ENCODE peak calls at places on chromosomes 2 and 18, in ten cellular contexts. B, K, P, S, G, C, M, V, F and U are unnamed samples.

GRCh38 chr2:105765415-105766299 is 20.9 kb downstream of the NCK2 start:
- DNase-seq in K (peak), G (no peak), M (no peak), B (no peak), F (no peak), C (no peak), V (no peak), P (no peak), S (no peak), U (no peak)

GRCh38 chr2:205484717-205485116 is 197.6 kb upstream of the NRP2 start:
- DNase-seq in G (no peak), K (no peak), P (no peak), S (no peak), M (no peak), F (no peak), V (no peak), C (no peak), B (no peak), U (no peak)

GRCh38 chr18:57329856-57330255 is 22.5 kb upstream of the ST8SIA3 start:
- DNase-seq in B (no peak), G (no peak), K (peak), M (no peak), P (no peak), C (no peak), V (no peak), S (no peak), F (no peak), U (no peak)

GRCh38 chr2:61327173-61327572 is 143.7 kb downstream of the USP34 start:
- DNase-seq in S (no peak), K (no peak), C (no peak), M (no peak), V (no peak), G (no peak), B (no peak), F (no peak), P (no peak), U (no peak)

GRCh38 chr2:168468354-168468753 is 12.3 kb downstream of the CERS6 start:
- DNase-seq in P (no peak), C (no peak), M (no peak), G (no peak), S (no peak), F (no peak), K (no peak), B (no peak), V (no peak), U (no peak)

GRCh38 chr2:160491922-160492371 is 1.7 kb downstream of the RBMS1 start:
- DNase-seq in F (no peak), M (peak), S (peak), C (no peak), B (peak), V (no peak), P (no peak), K (peak), G (no peak), U (peak)

GRCh38 chr18:74929110-74929509 is 279.8 kb downstream of the PTGR3 start:
- DNase-seq in C (peak), M (no peak), P (no peak), G (no peak), S (no peak), V (no peak), B (no peak), K (no peak), F (no peak), U (no peak)

GRCh38 chr2:6224267-6224666 is 532.1 kb downstream of the SOX11 start:
- DNase-seq in C (no peak), B (no peak), K (no peak), M (no peak), G (no peak), S (no peak), F (no peak), P (no peak), V (peak), U (no peak)

GRCh38 chr18:49849331-49850217 is 36.2 kb upstream of the ACAA2 start:
- DNase-seq in C (peak), M (peak), S (peak), B (peak), G (no peak), P (peak), V (no peak), F (no peak), K (peak), U (peak)

GRCh38 chr18:35024965-35025364 is 16.2 kb upstream of the MAPRE2 start:
- DNase-seq in S (peak), V (no peak), C (peak), K (peak), P (no peak), F (no peak), M (peak), B (no peak), G (peak), U (peak)

GRCh38 chr2:168231609-168232241 is 15.7 kb downstream of the STK39 start:
- DNase-seq in S (no peak), M (no peak), G (no peak), V (no peak), F (no peak), K (no peak), P (no peak), C (no peak), B (no peak), U (no peak)

GRCh38 chr2:221282386-221282785 is 289.7 kb downstream of the EPHA4 start:
- DNase-seq in M (no peak), P (no peak), B (no peak), C (peak), F (no peak), G (no peak), S (no peak), V (no peak), K (no peak), U (no peak)

GRCh38 chr2:69163109-69163508 is 150.1 kb downstream of the ANTXR1 start:
- DNase-seq in G (peak), K (peak), B (peak), F (no peak), C (peak), S (peak), P (no peak), M (peak), V (peak), U (peak)

GRCh38 chr2:236633764-236634163 is 64.1 kb downstream of the ACKR3 start:
- DNase-seq in F (no peak), M (no peak), V (no peak), K (no peak), P (peak), C (no peak), G (peak), B (no peak), S (no peak), U (no peak)

GRCh38 chr2:218306184-218306920 is 14.0 kb upstream of the TMBIM1 start:
- DNase-seq in K (no peak), G (no peak), C (no peak), B (no peak), F (no peak), V (no peak), M (no peak), P (no peak), S (no peak), U (no peak)

GRCh38 chr2:174280596-174280995 is 32.3 kb upstream of the OLA1 start:
- DNase-seq in S (no peak), P (no peak), B (no peak), G (no peak), F (no peak), K (no peak), C (no peak), V (no peak), M (no peak), U (no peak)

GRCh38 chr2:64753384-64753783 is 99.7 kb upstream of the SERTAD2 start:
- DNase-seq in M (no peak), K (peak), P (no peak), S (no peak), F (no peak), V (no peak), G (no peak), B (no peak), C (no peak), U (no peak)

GRCh38 chr2:168518555-168519066 is 62.5 kb downstream of the CERS6 start:
- DNase-seq in S (no peak), F (no peak), B (peak), P (no peak), C (no peak), V (no peak), G (no peak), K (peak), M (peak), U (peak)

GRCh38 chr2:109513749-109514588 is 99.8 kb downstream of the SEPTIN10 start:
- DNase-seq in M (peak), F (no peak), S (peak), C (peak), G (peak), B (peak), K (peak), V (peak), P (no peak), U (no peak)

GRCh38 chr2:20514596-20515269 is 67.9 kb downstream of the RHOB start:
- DNase-seq in S (peak), G (peak), F (no peak), P (no peak), C (no peak), V (no peak), K (peak), M (peak), B (peak), U (peak)

GRCh38 chr18:12777543-12777942 is 74.7 kb downstream of the PSMG2 start:
- DNase-seq in F (no peak), M (no peak), K (no peak), B (no peak), S (no peak), C (no peak), G (no peak), P (peak), V (no peak), U (no peak)

GRCh38 chr2:101741775-101742520 is 44.4 kb downstream of the MAP4K4 start:
- DNase-seq in B (no peak), M (no peak), S (no peak), K (peak), V (no peak), G (no peak), F (no peak), P (no peak), C (no peak), U (no peak)

GRCh38 chr2:16226942-16227664 is 286.8 kb downstream of the MYCN start:
- DNase-seq in G (no peak), F (no peak), S (no peak), B (no peak), K (no peak), M (no peak), P (peak), V (no peak), C (peak), U (no peak)

GRCh38 chr2:106332054-106332453 is 136.2 kb downstream of the RGPD3 start:
- DNase-seq in K (no peak), F (no peak), C (no peak), V (no peak), G (no peak), B (no peak), S (no peak), M (no peak), P (no peak), U (no peak)

GRCh38 chr2:86069091-86069685 is 36.5 kb downstream of the POLR1A start:
- DNase-seq in V (no peak), B (no peak), M (no peak), F (no peak), G (no peak), K (no peak), C (no peak), P (no peak), S (no peak), U (no peak)

GRCh38 chr18:74064510-74064909 is 83.1 kb downstream of the FBXO15 start:
- DNase-seq in V (no peak), K (no peak), P (no peak), S (no peak), M (no peak), F (no peak), B (no peak), G (no peak), C (no peak), U (no peak)

GRCh38 chr2:74756356-74756890 is 77.5 kb upstream of the HK2 start:
- DNase-seq in P (no peak), B (no peak), K (no peak), V (no peak), M (no peak), S (no peak), C (no peak), F (no peak), G (no peak), U (no peak)

DNA sequence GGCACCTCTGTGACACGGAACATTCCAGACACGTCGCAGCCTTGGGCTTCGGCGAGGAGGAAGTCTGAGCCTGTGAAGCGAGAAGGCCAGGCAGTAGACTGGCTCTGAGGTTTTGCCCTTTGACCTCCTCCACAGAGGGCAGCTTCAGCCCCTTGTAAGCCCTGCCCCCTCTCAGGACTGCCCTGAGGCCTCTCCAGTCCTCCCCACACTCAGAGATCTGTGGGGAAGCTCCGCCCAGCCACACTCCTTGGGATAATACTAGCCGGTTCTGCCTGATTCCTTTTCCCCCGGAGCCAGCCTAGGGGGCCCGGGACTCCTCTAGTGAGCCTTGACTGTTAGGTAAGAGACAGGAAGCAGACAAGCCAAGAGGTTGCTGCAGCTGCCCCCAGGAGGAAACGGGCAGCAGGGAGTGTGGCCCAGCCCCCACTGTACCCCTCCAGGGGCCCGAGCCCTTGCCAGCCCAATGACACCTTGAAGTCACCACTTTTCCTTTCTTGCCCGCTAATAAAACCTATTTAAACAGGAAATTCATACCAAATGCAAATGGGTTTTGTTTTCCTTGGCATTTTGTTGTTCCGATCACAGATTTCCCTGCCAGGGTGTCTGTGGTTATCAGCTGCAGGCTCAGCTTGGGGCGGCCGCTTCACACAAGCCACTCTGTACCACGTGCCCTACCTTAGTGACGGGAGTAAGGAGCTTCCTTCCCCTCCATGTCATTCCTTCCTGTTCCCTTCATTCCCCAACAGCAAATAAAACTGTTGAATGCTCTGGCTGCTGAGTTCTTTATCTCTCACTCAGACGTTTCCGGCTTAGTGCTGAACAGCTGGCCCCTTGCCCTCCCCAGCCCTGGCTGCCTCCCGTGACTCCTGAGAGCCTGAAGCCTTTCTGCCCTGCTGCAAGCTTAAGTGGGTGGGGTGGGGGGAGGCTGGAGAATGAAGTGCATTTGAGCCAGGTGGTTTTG is 124.7 kb downstream of the CABLES1 start:
- DNase-seq in P (peak), V (peak), K (peak), S (peak), M (peak), C (peak), B (no peak), G (peak), F (no peak), U (no peak)
- H3K4me3 ChIP-seq in P (peak), V (no peak), K (peak), S (no peak), M (peak), C (no peak), B (no peak), G (peak), F (peak), U (peak)

GRCh38 chr2:63124850-63125249 is 74.2 kb downstream of the OTX1 start:
- DNase-seq in M (no peak), B (no peak), P (no peak), S (no peak), G (no peak), C (no peak), K (peak), V (peak), F (no peak), U (no peak)

GRCh38 chr2:63122921-63123320 is 72.3 kb downstream of the OTX1 start:
- DNase-seq in M (no peak), V (no peak), K (peak), F (no peak), B (no peak), S (no peak), C (no peak), G (no peak), P (no peak), U (no peak)

GRCh38 chr2:63124209-63124608 is 73.6 kb downstream of the OTX1 start:
- DNase-seq in P (no peak), G (no peak), V (peak), F (no peak), K (peak), S (no peak), C (no peak), M (no peak), B (no peak), U (no peak)

GRCh38 chr2:63121055-63121834 is 70.6 kb downstream of the OTX1 start:
- DNase-seq in C (no peak), S (no peak), B (no peak), P (no peak), K (no peak), M (no peak), V (no peak), G (no peak), F (no peak), U (no peak)
- TF ChIP-seq CTCF in C (no peak), S (no peak), B (no peak), P (no peak), K (no peak), M (peak), V (no peak), G (no peak), F (no peak), U (no peak)

GRCh38 chr2:1790996-1791395 is 46.7 kb upstream of the PXDN start:
- DNase-seq in F (no peak), P (no peak), M (no peak), K (no peak), G (no peak), C (no peak), S (no peak), V (no peak), B (no peak), U (no peak)
- H3K4me3 ChIP-seq in F (no peak), P (no peak), M (no peak), K (no peak), G (no peak), C (no peak), S (no peak), V (no peak), B (no peak), U (no peak)

GRCh38 chr18:69943021-69943420 is 4.7 kb downstream of the CD226 start:
- DNase-seq in V (no peak), F (no peak), M (peak), G (no peak), C (no peak), K (no peak), P (no peak), B (no peak), S (no peak), U (no peak)
- TF ChIP-seq CTCF in V (peak), F (no peak), M (peak), G (no peak), C (no peak), K (no peak), P (no peak), B (no peak), S (no peak), U (peak)

GRCh38 chr2:115163572-115163971 is 721.1 kb downstream of the DPP10 start:
- DNase-seq in K (no peak), G (no peak), B (no peak), M (no peak), P (no peak), S (no peak), C (no peak), F (no peak), V (no peak), U (no peak)

GRCh38 chr2:115162454-115163293 is 720.2 kb downstream of the DPP10 start:
- DNase-seq in K (no peak), V (no peak), S (no peak), C (no peak), M (no peak), F (no peak), B (no peak), P (peak), G (no peak), U (no peak)

GRCh38 chr2:115165529-115166109 is 723.2 kb downstream of the DPP10 start:
- DNase-seq in M (peak), F (no peak), C (peak), S (no peak), G (no peak), K (peak), V (no peak), B (peak), P (no peak), U (no peak)

GRCh38 chr2:115161531-115162453 is 719.4 kb downstream of the DPP10 start:
- DNase-seq in P (peak), B (no peak), G (no peak), S (no peak), M (no peak), F (no peak), C (peak), V (no peak), K (no peak), U (no peak)

DNA sequence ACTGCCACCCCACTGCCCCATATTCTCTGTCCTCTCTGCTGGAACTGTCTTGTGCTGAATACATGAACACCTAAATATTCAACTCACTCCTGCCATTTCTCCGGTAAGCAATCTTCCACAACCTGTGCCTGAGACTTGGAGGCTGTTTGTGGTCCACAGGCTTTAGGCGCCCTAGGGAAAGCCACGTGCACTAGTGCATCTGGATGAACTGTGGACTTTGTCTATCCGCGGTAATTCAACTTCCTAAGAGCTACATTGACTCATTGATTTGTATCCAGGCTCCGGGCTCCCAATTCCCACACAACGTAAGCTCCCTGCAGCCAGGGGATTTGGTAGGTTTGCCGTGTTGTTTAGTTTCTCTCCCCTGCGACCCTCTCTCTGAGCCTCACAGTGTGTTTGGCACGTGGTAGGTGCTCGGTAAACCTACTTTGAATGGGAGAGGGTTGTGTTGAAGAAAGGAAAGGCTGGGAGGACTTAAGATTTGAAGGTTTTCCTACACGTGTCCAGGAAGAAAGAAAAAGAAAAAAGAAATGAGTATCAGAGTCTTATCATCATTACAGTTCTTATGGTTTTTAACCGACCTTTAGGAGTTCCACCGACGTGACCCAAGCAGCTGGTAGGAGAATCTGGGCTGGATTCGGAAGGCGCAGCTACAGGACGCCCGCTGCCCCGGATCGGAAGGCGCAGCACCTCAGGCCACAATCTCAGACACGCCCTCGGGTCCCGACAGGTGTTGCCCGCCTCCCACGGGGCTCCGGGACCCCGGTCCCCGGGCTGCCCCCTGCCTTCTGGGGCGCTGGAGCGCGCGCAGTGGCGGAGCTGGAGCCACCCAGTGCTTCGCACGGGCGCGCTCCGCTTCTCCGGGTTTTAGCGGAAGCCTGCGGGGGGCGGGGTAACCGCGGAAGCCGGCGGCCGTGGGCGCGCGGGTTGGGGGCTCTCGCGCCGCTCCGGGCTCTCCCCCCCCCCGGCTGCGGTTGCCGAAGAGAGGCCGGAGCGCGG is 718.4 kb downstream of the DPP10 start:
- DNase-seq in M (no peak), V (no peak), S (no peak), P (peak), F (no peak), K (no peak), G (no peak), C (peak), B (no peak), U (no peak)
- H3K4me3 ChIP-seq in M (no peak), V (no peak), S (no peak), P (peak), F (peak), K (no peak), G (peak), C (peak), B (peak), U (no peak)